ENCODE peak calls at places on chromosomes 7 and 10, in eight cellular contexts. Y is T-helper 1 cell; I is IMR-90; E is GM13976; N is GM04503; Z is stimulated activated CD4-positive, alpha-beta T cell treated with anti-CD3 and anti-CD28 coated beads, Interleukin-2, amount 100 ng/mL, for 24 hours; C is effector memory CD4-positive, alpha-beta T cell; M is trophoblast cell. R is an unnamed sample.

GRCh38 chr10:124650820-124651401 is 93.3 kb downstream of the FAM53B start:
- DNase-seq in C (peak; percentile 53), Y (peak; percentile 77), N (no peak), E (peak; percentile 78), Z (peak; percentile 61), M (no peak), I (no peak), R (peak; percentile 59)

GRCh38 chr7:33841658-33842057 is 63.7 kb upstream of the BMPER start:
- DNase-seq in M (peak; percentile 52), I (peak; percentile 25), C (no peak), N (no peak), Y (no peak), Z (no peak), E (no peak), R (no peak)

GRCh38 chr7:101740981-101741725 is 76.3 kb upstream of the CUX1 start:
- DNase-seq in E (peak; percentile 66), M (no peak), C (no peak), N (no peak), Z (no peak), I (no peak), Y (peak; percentile 79), R (no peak)

GRCh38 chr7:130959743-130960207 is 225.8 kb upstream of the KLF14 start:
- DNase-seq in E (no peak), N (peak; percentile 64), Z (peak; percentile 44), I (peak; percentile 85), Y (peak; percentile 77), M (peak; percentile 25), C (peak; percentile 34), R (no peak)

GRCh38 chr7:3063016-3063753 is 19.5 kb upstream of the CARD11 start:
- DNase-seq in C (peak; percentile 44), E (peak; percentile 73), I (no peak), Y (peak; percentile 88), N (no peak), M (no peak), Z (peak; percentile 84), R (peak; percentile 69)

GRCh38 chr10:5219262-5219661 is 22.6 kb downstream of the AKR1C4 start:
- DNase-seq in E (no peak), Y (no peak), I (no peak), Z (no peak), C (no peak), M (no peak), N (no peak), R (no peak)

GRCh38 chr10:37495415-37495814 is 362.0 kb downstream of the ZNF248 start:
- DNase-seq in N (no peak), M (no peak), C (no peak), Z (no peak), I (no peak), E (no peak), Y (no peak), R (no peak)

GRCh38 chr7:2639994-2640830 is 8.4 kb downstream of the TTYH3 start:
- DNase-seq in Y (no peak), E (no peak), Z (no peak), N (no peak), C (no peak), M (peak; percentile 61), I (no peak), R (no peak)

GRCh38 chr10:2798340-2798739 is 269.0 kb upstream of the PFKP start:
- DNase-seq in E (no peak), C (no peak), I (no peak), Y (no peak), M (no peak), N (no peak), Z (no peak), R (no peak)

GRCh38 chr7:37419496-37419895 is 29.2 kb downstream of the ELMO1 start:
- DNase-seq in E (no peak), Z (no peak), N (no peak), C (no peak), I (no peak), M (no peak), Y (no peak), R (no peak)

GRCh38 chr7:100680589-100681271 is 7.2 kb downstream of the GNB2 start:
- DNase-seq in E (peak; percentile 32), Z (peak; percentile 18), M (no peak), C (no peak), Y (no peak), N (no peak), I (no peak), R (no peak)

GRCh38 chr10:97072851-97073665 is 112.7 kb downstream of the SLIT1 start:
- DNase-seq in I (peak; percentile 71), E (peak; percentile 86), Y (peak; percentile 67), C (peak; percentile 59), N (peak; percentile 13), Z (peak; percentile 90), M (peak; percentile 90), R (peak; percentile 58)